ENCODE peak calls at places on chromosomes 7 and 10, in six cellular contexts. H, C, U, S, L and W are unnamed samples.

GRCh38 chr7:100088621-100089457 is at the start of gene COPS6:
- DNase-seq in H (peak; percentile 88), C (peak; percentile 92), U (peak; percentile 69), S (peak; percentile 93), L (peak; percentile 91), W (peak; percentile 86)

GRCh38 chr10:114544045-114544659 is 113.9 kb downstream of the ABLIM1 start:
- DNase-seq in H (peak; percentile 71), C (no peak), U (no peak), S (no peak), L (no peak), W (no peak)

GRCh38 chr10:129501652-129502436 is 34.8 kb downstream of the MGMT start:
- DNase-seq in H (no peak), C (no peak), U (no peak), S (no peak), L (no peak), W (no peak)

GRCh38 chr7:128112781-128113221 is 81.6 kb upstream of the LRRC4 start:
- DNase-seq in H (peak; percentile 16), C (no peak), U (no peak), S (no peak), L (peak; percentile 39), W (no peak)

GRCh38 chr10:24446739-24447138 is 237.8 kb downstream of the KIAA1217 start:
- DNase-seq in H (no peak), C (peak; percentile 16), U (no peak), S (no peak), L (no peak), W (no peak)

GRCh38 chr10:75106242-75106641 is 5.2 kb upstream of the SAMD8 start:
- DNase-seq in H (no peak), C (no peak), U (no peak), S (peak; percentile 45), L (peak; percentile 35), W (no peak)

GRCh38 chr10:129966370-129966769 is 2.3 kb upstream of the EBF3 start:
- DNase-seq in H (no peak), C (no peak), U (no peak), S (no peak), L (peak; percentile 50), W (no peak)

GRCh38 chr7:150351587-150352194 is 10.3 kb upstream of the RARRES2 start:
- DNase-seq in H (no peak), C (no peak), U (no peak), S (no peak), L (peak; percentile 21), W (no peak)

GRCh38 chr7:65441010-65441409 is 67.4 kb downstream of the ZNF92 start:
- DNase-seq in H (no peak), C (no peak), U (no peak), S (no peak), L (no peak), W (no peak)

GRCh38 chr10:26741368-26741767 is 43.9 kb downstream of the PDSS1 start:
- DNase-seq in H (no peak), C (no peak), U (no peak), S (no peak), L (no peak), W (no peak)

GRCh38 chr10:792083-792791 is 102.8 kb upstream of the DIP2C start:
- DNase-seq in H (no peak), C (no peak), U (no peak), S (no peak), L (peak; percentile 37), W (no peak)

GRCh38 chr10:3350790-3351364 is 178.3 kb upstream of the PITRM1 start:
- DNase-seq in H (no peak), C (no peak), U (no peak), S (no peak), L (no peak), W (no peak)

GRCh38 chr7:23955600-23956149 is 245.7 kb downstream of the STK31 start:
- DNase-seq in H (no peak), C (peak; percentile 7), U (no peak), S (no peak), L (no peak), W (no peak)

GRCh38 chr10:92218569-92218968 is 72.3 kb downstream of the CPEB3 start:
- DNase-seq in H (no peak), C (no peak), U (no peak), S (no peak), L (no peak), W (no peak)

GRCh38 chr10:102785818-102786217 is 42.1 kb downstream of the WBP1L start:
- DNase-seq in H (no peak), C (no peak), U (no peak), S (no peak), L (no peak), W (peak; percentile 52)

GRCh38 chr10:3108033-3108432 is 40.7 kb downstream of the PFKP start:
- DNase-seq in H (no peak), C (no peak), U (no peak), S (no peak), L (no peak), W (no peak)

GRCh38 chr7:77684030-77684429 is 12.2 kb upstream of the RSBN1L start:
- DNase-seq in H (no peak), C (no peak), U (no peak), S (peak; percentile 35), L (no peak), W (peak; percentile 35)

GRCh38 chr10:119650692-119651513 is at the start of gene BAG3:
- DNase-seq in H (peak; percentile 94), C (peak; percentile 90), U (peak; percentile 80), S (peak; percentile 91), L (peak; percentile 98), W (peak; percentile 95)

GRCh38 chr10:70541738-70542564 is 60.6 kb downstream of the PRF1 start:
- DNase-seq in H (no peak), C (peak; percentile 37), U (no peak), S (no peak), L (no peak), W (no peak)

GRCh38 chr7:4960363-4960762 is 1.4 kb upstream of the MMD2 start:
- DNase-seq in H (no peak), C (no peak), U (no peak), S (no peak), L (no peak), W (no peak)

GRCh38 chr10:127524869-127525268 is 24.2 kb upstream of the NPS start:
- DNase-seq in H (no peak), C (no peak), U (no peak), S (no peak), L (no peak), W (no peak)

GRCh38 chr10:61454541-61454940 is 1.4 kb upstream of the TMEM26 start:
- DNase-seq in H (no peak), C (no peak), U (no peak), S (no peak), L (no peak), W (no peak)

GRCh38 chr7:39349452-39350123 is 216.6 kb upstream of the YAE1 start:
- DNase-seq in H (no peak), C (no peak), U (no peak), S (no peak), L (no peak), W (no peak)
- TF ChIP-seq POLR2A in H (no peak), C (no peak), U (no peak), S (no peak), L (no peak), W (no peak)

GRCh38 chr7:28042721-28043120 is 137.9 kb downstream of the JAZF1 start:
- DNase-seq in H (no peak), C (no peak), U (no peak), S (no peak), L (no peak), W (no peak)

GRCh38 chr7:28046035-28046434 is 134.6 kb downstream of the JAZF1 start:
- DNase-seq in H (no peak), C (no peak), U (no peak), S (no peak), L (no peak), W (no peak)

GRCh38 chr7:28045592-28045991 is 135.0 kb downstream of the JAZF1 start:
- DNase-seq in H (no peak), C (no peak), U (no peak), S (no peak), L (no peak), W (no peak)

GRCh38 chr7:28041508-28042314 is 138.9 kb downstream of the JAZF1 start:
- DNase-seq in H (no peak), C (no peak), U (no peak), S (no peak), L (no peak), W (no peak)

GRCh38 chr7:28044825-28045224 is 135.8 kb downstream of the JAZF1 start:
- DNase-seq in H (no peak), C (no peak), U (no peak), S (no peak), L (no peak), W (no peak)
- H3K27ac ChIP-seq in H (no peak overlapping the region), C (no peak overlapping the region), U (peak overlapping the region; percentile 92), S (no peak overlapping the region), L (no peak overlapping the region), W (no peak overlapping the region)

DNA sequence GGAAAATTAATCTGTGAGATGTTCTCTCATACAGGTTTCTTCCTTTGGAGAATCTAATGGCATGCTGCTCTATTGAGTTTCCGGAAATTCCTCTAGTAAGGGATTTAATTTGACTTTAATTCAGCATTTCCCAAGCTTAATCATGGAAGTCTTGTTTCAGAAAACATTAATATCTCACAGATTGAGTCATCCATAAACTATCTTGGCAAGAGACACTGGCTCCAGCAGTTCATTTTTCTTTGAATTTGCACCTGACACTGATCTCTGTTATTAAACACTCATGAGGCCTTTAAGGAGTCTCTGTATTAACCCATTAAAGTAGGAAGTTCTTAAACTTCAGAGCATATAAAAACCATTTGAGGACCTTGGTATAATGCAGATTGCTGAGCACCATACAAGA is 3.7 kb upstream of the ITGB8 start:
- DNase-seq in H (no peak), C (no peak), U (no peak), S (no peak), L (no peak), W (no peak)
- TF ChIP-seq EP300 in H (no peak), C (no peak), U (no peak), S (no peak), L (no peak), W (no peak)

DNA sequence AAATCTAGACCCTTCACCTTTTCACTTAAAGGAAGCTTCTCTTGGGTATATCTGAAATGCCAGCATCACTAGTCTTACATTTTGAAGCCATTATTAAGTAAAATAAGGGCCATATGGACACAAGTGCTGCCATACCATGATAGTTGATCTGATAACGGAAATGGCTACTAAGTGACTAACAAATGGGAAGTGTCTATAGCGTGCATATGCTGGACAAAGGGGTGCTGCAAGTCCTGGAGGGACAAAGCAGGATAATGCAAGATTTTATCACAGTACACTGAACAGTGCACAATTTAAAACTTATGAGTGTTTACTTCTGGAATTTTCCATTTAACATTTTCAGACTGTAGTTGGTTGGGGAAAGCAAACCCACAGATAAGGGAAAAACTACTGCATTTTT is 117.9 kb downstream of the ELMO1 start:
- DNase-seq in H (no peak), C (no peak), U (no peak), S (no peak), L (no peak), W (no peak)
- TF ChIP-seq POLR2A in H (no peak), C (no peak), U (no peak), S (no peak), L (no peak), W (no peak)